ENCODE peak calls at places on chromosome 13, in four cellular contexts. J, D, Y and V are unnamed samples.

GRCh38 chr13:66344770-66345367 is 885.3 kb downstream of the PCDH9 start:
- DNase-seq in Y (no peak), D (peak; percentile 29), J (no peak), V (no peak)

GRCh38 chr13:99731747-99732146 is 230.5 kb downstream of the TM9SF2 start:
- DNase-seq in D (no peak), J (no peak), Y (no peak), V (no peak)

GRCh38 chr13:94419304-94419943 is 60.1 kb downstream of the DCT start:
- DNase-seq in Y (no peak), D (no peak), J (no peak), V (no peak)

GRCh38 chr13:27401210-27401609 is 23.2 kb upstream of the GTF3A start:
- DNase-seq in J (no peak), Y (peak; percentile 75), D (no peak), V (no peak)

GRCh38 chr13:76723551-76724232 is 162.5 kb downstream of the KCTD12 start:
- DNase-seq in D (peak; percentile 15), J (no peak), Y (no peak), V (no peak)

GRCh38 chr13:33075996-33076395 is 59.8 kb downstream of the KL start:
- DNase-seq in J (no peak), D (no peak), Y (no peak), V (no peak)

GRCh38 chr13:39196957-39197644 is 158.8 kb downstream of the NHLRC3 start:
- DNase-seq in D (no peak), J (no peak), Y (no peak), V (no peak)

GRCh38 chr13:92137519-92137918 is 739.1 kb downstream of the GPC5 start:
- DNase-seq in Y (no peak), D (no peak), J (no peak), V (no peak)

GRCh38 chr13:111367340-111367739 is 46.9 kb downstream of the TEX29 start:
- DNase-seq in Y (no peak), J (no peak), D (no peak), V (no peak)

GRCh38 chr13:72166102-72166660 is 299.2 kb upstream of the DACH1 start:
- DNase-seq in J (no peak), Y (no peak), D (no peak), V (no peak)

GRCh38 chr13:46109451-46109850 is 4.6 kb upstream of the CPB2 start:
- DNase-seq in J (no peak), D (no peak), Y (no peak), V (no peak)

GRCh38 chr13:48588120-48588519 is 55.2 kb upstream of the RCBTB2 start:
- DNase-seq in D (no peak), Y (no peak), J (no peak), V (no peak)

GRCh38 chr13:114110091-114110829 is 22.2 kb downstream of the RASA3 start:
- DNase-seq in Y (no peak), D (no peak), J (no peak), V (no peak)

GRCh38 chr13:39245688-39246087 is 207.4 kb downstream of the NHLRC3 start:
- DNase-seq in J (no peak), Y (no peak), D (no peak), V (no peak)

GRCh38 chr13:40315416-40316064 is 350.9 kb downstream of the FOXO1 start:
- DNase-seq in D (no peak), J (no peak), Y (no peak), V (no peak)

DNA sequence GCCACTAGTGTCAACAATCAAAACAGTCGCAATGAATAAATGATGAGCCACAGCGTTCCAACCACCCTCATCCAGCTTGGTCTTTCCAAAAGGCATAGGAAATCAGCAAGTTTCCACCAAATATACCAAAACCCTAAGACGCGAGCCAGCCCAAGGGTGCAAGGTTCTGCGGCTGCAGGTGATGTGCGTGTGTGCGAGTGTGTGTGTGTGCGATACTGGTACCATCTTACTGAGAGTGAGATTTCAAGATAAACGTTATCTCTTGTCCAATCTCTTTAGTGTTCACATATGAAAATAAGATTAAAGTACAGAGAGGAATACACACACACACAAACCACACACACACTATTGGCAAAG is 895 bp upstream of the TRPC4 start:
- DNase-seq in J (no peak), D (no peak), Y (no peak), V (no peak)
- H3K27ac ChIP-seq in J (no peak overlapping the region), D (no peak overlapping the region), Y (no peak overlapping the region), V (no peak overlapping the region)

DNA sequence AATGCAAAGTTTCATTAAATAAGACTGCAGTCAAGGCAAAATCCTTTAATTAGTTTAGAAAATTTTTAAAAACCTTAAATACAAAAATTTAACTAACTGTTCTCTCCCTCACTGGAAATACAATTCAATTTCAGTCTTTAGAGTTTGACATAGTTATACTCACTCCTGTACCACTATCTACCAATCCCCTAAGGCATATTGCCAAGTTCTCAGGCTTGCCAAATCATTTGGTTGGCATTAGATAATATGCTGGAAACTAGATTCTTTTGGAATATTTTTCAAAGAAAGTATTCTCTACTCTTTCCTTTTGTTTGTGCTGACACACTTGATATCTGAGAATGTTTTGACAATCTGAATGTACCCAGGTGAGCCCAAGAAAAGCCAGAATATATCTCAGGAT is 77.2 kb downstream of the TSC22D1 start:
- DNase-seq in D (no peak), Y (no peak), J (no peak), V (no peak)
- H3K27ac ChIP-seq in D (no peak overlapping the region), Y (no peak overlapping the region), J (no peak overlapping the region), V (no peak overlapping the region)

GRCh38 chr13:102400619-102401125 is 1.2 kb downstream of the FGF14 start:
- DNase-seq in J (peak; percentile 23), D (no peak), Y (no peak), V (peak; percentile 67)
- H3K27ac ChIP-seq in J (no peak overlapping the region), D (no peak overlapping the region), Y (no peak overlapping the region), V (peak overlapping the region; percentile 79)

DNA sequence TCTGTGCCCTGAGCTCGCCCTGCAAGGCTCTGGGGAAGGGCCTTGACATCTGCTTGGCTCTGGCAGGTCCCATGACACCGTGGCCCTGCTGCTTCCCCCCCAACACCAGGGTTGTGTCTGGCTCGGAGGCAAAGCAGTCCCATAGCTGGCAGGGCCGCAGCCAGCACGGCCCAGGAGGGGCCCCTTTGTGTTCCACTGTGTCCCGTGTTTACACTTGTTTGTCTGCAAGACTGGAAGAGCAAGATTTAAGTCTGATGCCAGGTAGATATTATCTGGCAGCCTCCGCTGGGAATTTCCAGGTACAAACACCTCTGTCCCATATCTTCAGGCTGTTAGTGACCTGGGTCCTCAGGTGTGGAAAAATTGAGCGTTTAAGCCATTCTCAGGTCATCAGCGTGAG is 44.3 kb downstream of the MCF2L start:
- DNase-seq in Y (no peak), J (no peak), D (no peak), V (no peak)
- H3K27ac ChIP-seq in Y (no peak overlapping the region), J (no peak overlapping the region), D (no peak overlapping the region), V (no peak overlapping the region)

GRCh38 chr13:51266642-51267041 is 44.4 kb downstream of the FAM124A start:
- DNase-seq in J (no peak), Y (no peak), D (no peak), V (no peak)
- H3K27ac ChIP-seq in J (no peak overlapping the region), Y (no peak overlapping the region), D (peak overlapping the region; percentile 67), V (peak overlapping the region; percentile 69)

DNA sequence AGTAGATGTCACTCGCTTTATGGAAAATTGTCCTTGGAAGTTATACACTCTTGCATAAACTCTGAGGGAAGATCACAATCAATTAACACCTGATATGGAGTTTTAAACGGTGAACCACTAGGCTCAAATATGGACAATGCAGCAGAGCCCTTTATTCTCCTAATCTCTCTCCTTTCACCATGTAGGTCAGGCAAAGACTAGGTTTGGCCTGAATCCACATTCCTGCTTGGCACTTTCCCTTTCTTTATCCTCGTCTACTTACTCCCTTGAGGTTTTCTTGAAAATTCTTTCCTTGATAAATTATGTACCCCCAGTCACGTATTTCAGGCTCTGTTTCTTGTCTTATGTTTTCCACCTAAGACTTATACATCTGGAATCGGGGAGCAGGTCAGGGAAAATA is 751.7 kb downstream of the DACH1 start:
- DNase-seq in Y (no peak), J (no peak), D (no peak), V (no peak)
- H3K27ac ChIP-seq in Y (no peak overlapping the region), J (no peak overlapping the region), D (no peak overlapping the region), V (no peak overlapping the region)

GRCh38 chr13:75647126-75647784 is 11.1 kb downstream of the LMO7 start:
- DNase-seq in Y (no peak), D (no peak), J (no peak), V (no peak)
- H3K27ac ChIP-seq in Y (no peak overlapping the region), D (no peak overlapping the region), J (no peak overlapping the region), V (no peak overlapping the region)

DNA sequence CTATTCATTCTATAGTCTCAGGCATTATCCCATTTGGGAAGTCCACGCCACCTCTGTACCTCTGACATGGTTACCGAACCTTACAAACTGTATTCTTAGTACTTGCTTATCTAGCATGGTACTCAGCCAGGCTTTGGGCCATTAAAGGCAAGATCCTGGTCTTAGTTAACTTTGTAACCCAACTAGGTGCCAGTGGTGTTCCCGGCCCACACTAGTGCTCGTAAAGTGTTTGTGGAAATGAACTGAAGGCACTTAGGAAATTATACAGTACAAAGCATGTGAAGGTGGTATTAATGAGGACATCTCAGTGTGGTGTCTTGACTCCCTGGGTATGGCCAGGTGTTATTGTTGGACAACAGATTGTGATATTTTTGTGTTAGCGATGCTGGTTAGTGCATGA is 87.8 kb upstream of the RNF113B start:
- DNase-seq in J (no peak), Y (no peak), D (no peak), V (no peak)
- H3K27ac ChIP-seq in J (no peak overlapping the region), Y (no peak overlapping the region), D (no peak overlapping the region), V (no peak overlapping the region)